ENCODE peak calls at places on chromosome 19, in six cellular contexts. H is left lung, L is tibial nerve, K is choroid plexus epithelial cell, P is epithelial cell of proximal tubule, G is OCI-LY7. Z is an unnamed sample.

GRCh38 chr19:11324079-11324661 is 15.3 kb downstream of the RAB3D start:
- DNase-seq in P (peak), G (peak), L (peak), K (peak), H (peak), Z (no peak)

GRCh38 chr19:31232220-31232619 is 117.0 kb downstream of the TSHZ3 start:
- DNase-seq in H (no peak), K (peak), L (no peak), P (no peak), G (no peak), Z (no peak)

GRCh38 chr19:50427997-50428425 is 4.7 kb upstream of the MYBPC2 start:
- DNase-seq in L (peak), G (peak), K (peak), H (peak), P (no peak), Z (peak)

GRCh38 chr19:49985926-49986325 is 25.0 kb upstream of the SIGLEC11 start:
- DNase-seq in L (no peak), K (no peak), H (no peak), G (no peak), P (no peak), Z (no peak)

GRCh38 chr19:27694361-27695055 is 1518.4 kb downstream of the UQCRFS1 start:
- DNase-seq in P (no peak), G (no peak), K (no peak), L (no peak), H (no peak), Z (no peak)

GRCh38 chr19:12767150-12767549 is 8.2 kb downstream of the HOOK2 start:
- DNase-seq in K (no peak), P (no peak), L (no peak), G (no peak), H (no peak), Z (no peak)

GRCh38 chr19:33080761-33081681 is at the start of gene GPATCH1:
- DNase-seq in L (peak), H (peak), G (peak), K (peak), P (no peak), Z (peak)

GRCh38 chr19:6739884-6740588 is 556 bp downstream of the TRIP10 start:
- DNase-seq in H (no peak), P (no peak), K (no peak), L (no peak), G (peak), Z (peak)

GRCh38 chr19:9109959-9110358 is 2.7 kb upstream of the OR7G2 start:
- DNase-seq in H (no peak), K (no peak), P (no peak), L (no peak), G (no peak), Z (no peak)

GRCh38 chr19:53977991-53978731 is 13.3 kb upstream of the CACNG6 start:
- DNase-seq in K (peak), G (no peak), L (peak), P (no peak), H (peak), Z (peak)

GRCh38 chr19:50313812-50314536 is 15.2 kb downstream of the KCNC3 start:
- DNase-seq in K (no peak), P (no peak), G (no peak), L (no peak), H (no peak), Z (peak)

GRCh38 chr19:48874309-48875135 is 2.3 kb downstream of the PPP1R15A start:
- DNase-seq in K (peak), G (no peak), P (no peak), L (peak), H (peak), Z (no peak)

GRCh38 chr19:31296741-31297390 is 52.4 kb downstream of the TSHZ3 start:
- DNase-seq in H (peak), L (no peak), G (no peak), K (no peak), P (no peak), Z (no peak)

GRCh38 chr19:16587031-16588023 is 15.1 kb upstream of the SLC35E1 start:
- DNase-seq in P (no peak), G (peak), K (peak), L (peak), H (peak), Z (peak)

GRCh38 chr19:6654347-6655310 is 15.3 kb downstream of the TNFSF14 start:
- DNase-seq in P (no peak), K (no peak), L (no peak), G (peak), H (no peak), Z (no peak)

GRCh38 chr19:5778402-5778801 is 6.1 kb downstream of the PRR22 start:
- DNase-seq in P (no peak), L (no peak), K (no peak), H (no peak), G (no peak), Z (no peak)

GRCh38 chr19:12244370-12244769 is 50.3 kb downstream of the ZNF44 start:
- DNase-seq in H (no peak), L (no peak), K (no peak), G (peak), P (no peak), Z (no peak)

GRCh38 chr19:5254543-5254942 is 86.1 kb downstream of the PTPRS start:
- DNase-seq in P (no peak), G (no peak), H (no peak), L (no peak), K (no peak), Z (no peak)

GRCh38 chr19:8085606-8086464 is 33.3 kb downstream of the CCL25 start:
- DNase-seq in H (no peak), G (no peak), L (no peak), P (no peak), K (no peak), Z (peak)

GRCh38 chr19:53785196-53785889 is 38.8 kb downstream of the NLRP12 start:
- DNase-seq in P (no peak), G (no peak), L (no peak), H (no peak), K (no peak), Z (no peak)

GRCh38 chr19:7391218-7391670 is 42.5 kb downstream of the ARHGEF18 start:
- DNase-seq in G (no peak), P (no peak), K (peak), H (no peak), L (no peak), Z (no peak)

GRCh38 chr19:50065938-50066337 is 40.1 kb downstream of the ZNF473 start:
- DNase-seq in G (no peak), K (no peak), H (no peak), P (no peak), L (no peak), Z (no peak)

GRCh38 chr19:45507864-45508680 is 793 bp downstream of the VASP start:
- DNase-seq in K (no peak), G (peak), H (no peak), L (no peak), P (no peak), Z (peak)

GRCh38 chr19:4581381-4582111 is 22.1 kb upstream of the SEMA6B start:
- DNase-seq in L (no peak), K (no peak), H (no peak), G (peak), P (no peak), Z (peak)

GRCh38 chr19:48999481-49000325 is 6.0 kb downstream of the RUVBL2 start:
- DNase-seq in K (peak), P (no peak), H (peak), L (no peak), G (peak), Z (peak)

GRCh38 chr19:50392759-50393158 is 8.6 kb downstream of the POLD1 start:
- DNase-seq in K (no peak), P (no peak), L (no peak), H (no peak), G (no peak), Z (no peak)

GRCh38 chr19:56301886-56302620 is 12.6 kb downstream of the ZSCAN5A start:
- DNase-seq in G (no peak), L (no peak), P (no peak), K (no peak), H (no peak), Z (no peak)

GRCh38 chr19:6828306-6828697 is 55.8 kb downstream of the VAV1 start:
- DNase-seq in L (no peak), K (no peak), P (peak), H (peak), G (no peak), Z (no peak)

GRCh38 chr19:43983912-43984686 is at the start of gene ZNF155:
- DNase-seq in H (peak), K (peak), P (peak), L (peak), G (no peak), Z (peak)

GRCh38 chr19:6828698-6829633 is 56.5 kb downstream of the VAV1 start:
- DNase-seq in P (no peak), L (no peak), H (no peak), G (peak), K (no peak), Z (no peak)

GRCh38 chr19:44552324-44552723 is 22.8 kb upstream of the CEACAM20 start:
- DNase-seq in L (no peak), P (no peak), H (no peak), K (peak), G (peak), Z (peak)

GRCh38 chr19:5926641-5927438 is 12.8 kb downstream of the CAPS start:
- DNase-seq in G (no peak), L (peak), P (no peak), H (no peak), K (peak), Z (peak)

GRCh38 chr19:48403606-48404005 is 10.1 kb downstream of the GRIN2D start:
- DNase-seq in P (no peak), K (peak), H (no peak), L (no peak), G (peak), Z (no peak)

GRCh38 chr19:16509141-16510061 is 13.2 kb downstream of the C19orf44 start:
- DNase-seq in H (no peak), K (no peak), P (no peak), G (no peak), L (peak), Z (no peak)

GRCh38 chr19:17920527-17920926 is 12.3 kb upstream of the CCDC124 start:
- DNase-seq in P (no peak), G (no peak), H (no peak), L (no peak), K (no peak), Z (no peak)
- TF ChIP-seq CTCF in P (no peak), G (no peak), H (no peak), L (no peak), K (no peak), Z (no peak)

DNA sequence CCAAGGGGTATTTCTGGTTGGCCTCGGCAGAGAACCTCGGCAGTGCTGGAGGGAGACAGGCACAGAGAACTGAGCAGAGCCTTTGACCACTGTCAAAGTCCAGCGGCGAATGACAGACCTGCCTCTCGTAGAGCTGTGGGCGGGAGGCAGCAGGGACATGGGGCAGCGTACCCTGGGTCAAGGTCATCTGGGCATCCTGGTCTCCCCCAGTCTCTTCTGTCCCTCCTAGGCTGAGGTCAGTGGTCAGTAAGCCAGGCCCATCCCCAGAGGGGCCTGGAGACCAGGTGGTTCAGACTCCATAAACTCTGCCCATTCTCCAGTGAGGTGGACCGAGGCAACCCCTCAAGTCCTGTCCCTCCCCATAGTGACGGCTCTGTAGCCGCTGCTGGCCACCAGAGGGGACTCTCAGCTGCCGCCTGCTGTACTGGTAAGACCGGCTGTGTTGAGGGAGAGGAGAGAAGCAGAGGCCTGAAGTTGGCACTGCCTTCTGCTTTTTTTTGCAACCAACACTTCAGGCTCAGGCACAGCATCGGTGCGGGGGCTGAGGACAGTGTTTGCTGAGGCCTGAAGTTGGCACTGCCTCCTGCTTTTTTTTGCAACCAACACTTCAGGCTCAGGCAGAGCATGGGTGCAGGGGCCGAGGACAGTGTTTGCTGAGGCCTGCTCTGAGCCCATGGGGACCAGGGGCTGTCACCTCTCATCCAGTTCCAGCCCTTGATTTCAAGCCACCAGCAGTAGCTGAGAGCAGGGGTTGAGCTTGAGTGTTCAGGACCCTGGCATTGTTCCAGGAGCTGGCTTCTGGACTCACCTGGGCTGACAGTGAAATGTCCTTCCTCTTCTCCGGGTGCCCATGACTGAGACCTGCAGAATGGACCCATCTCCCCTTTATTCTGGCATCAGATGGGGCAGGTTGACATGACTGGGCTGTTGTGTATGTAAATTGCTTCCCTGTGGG is at the start of gene PGLYRP2:
- DNase-seq in L (no peak), G (no peak), K (no peak), H (peak), P (no peak), Z (no peak)
- TF ChIP-seq CTCF in L (no peak), G (no peak), K (no peak), H (no peak), P (peak), Z (no peak)

GRCh38 chr19:38915329-38916321 is 3.6 kb upstream of the CCER2 start:
- DNase-seq in K (no peak), P (no peak), H (no peak), L (no peak), G (no peak), Z (no peak)

GRCh38 chr19:38917516-38917915 is 5.5 kb upstream of the CCER2 start:
- DNase-seq in L (no peak), P (no peak), H (no peak), G (no peak), K (no peak), Z (no peak)

GRCh38 chr19:38918526-38918925 is 6.5 kb upstream of the CCER2 start:
- DNase-seq in P (no peak), G (no peak), K (no peak), H (no peak), L (no peak), Z (no peak)

GRCh38 chr19:38919837-38920528 is 8.0 kb upstream of the CCER2 start:
- DNase-seq in G (no peak), P (no peak), L (no peak), K (no peak), H (no peak), Z (no peak)

GRCh38 chr19:38917921-38918491 is 6.0 kb upstream of the CCER2 start:
- DNase-seq in H (no peak), G (no peak), L (no peak), P (no peak), K (no peak), Z (no peak)
- TF ChIP-seq CTCF in H (no peak), G (peak), L (no peak), P (peak), K (peak), Z (no peak)

GRCh38 chr19:18832331-18833140 is 777 bp downstream of the UPF1 start:
- DNase-seq in H (no peak), P (no peak), G (peak), L (no peak), K (no peak), Z (peak)
- TF ChIP-seq CTCF in H (no peak), P (peak), G (peak), L (no peak), K (peak), Z (no peak)

GRCh38 chr19:3520166-3521103 is 14.3 kb downstream of the FZR1 start:
- DNase-seq in G (no peak), L (no peak), K (no peak), H (no peak), P (no peak), Z (no peak)
- TF ChIP-seq CTCF in G (no peak), L (no peak), K (no peak), H (no peak), P (no peak), Z (no peak)

GRCh38 chr19:34253711-34254551 is 423 bp upstream of the GARRE1 start:
- DNase-seq in L (peak), K (peak), G (peak), P (no peak), H (peak), Z (peak)
- TF ChIP-seq CTCF in L (peak), K (no peak), G (no peak), P (no peak), H (no peak), Z (no peak)

DNA sequence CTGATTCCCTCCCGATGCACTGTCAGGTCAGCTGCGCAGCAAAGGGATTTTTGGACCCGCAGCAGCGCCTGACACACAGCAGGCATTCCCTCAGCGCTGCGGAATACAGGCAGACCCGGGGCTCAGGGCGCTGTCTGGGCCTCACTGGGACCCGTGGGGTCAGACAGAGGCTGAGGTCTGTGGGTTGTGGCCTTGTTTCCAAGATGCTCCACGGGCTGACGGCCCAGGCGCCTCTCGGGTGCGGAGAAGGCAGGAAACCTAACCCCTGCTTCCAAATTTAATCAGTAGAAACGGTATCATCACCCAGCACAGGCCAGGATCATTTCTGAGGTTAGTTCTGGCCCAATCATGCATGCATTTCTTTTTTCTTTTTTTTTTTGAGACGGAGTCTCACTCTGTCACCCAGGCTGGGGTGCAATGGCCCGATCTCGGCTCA is 686 bp upstream of the RNF126 start:
- DNase-seq in G (no peak), K (no peak), H (no peak), L (no peak), P (no peak), Z (no peak)
- TF ChIP-seq CTCF in G (no peak), K (no peak), H (no peak), L (no peak), P (no peak), Z (no peak)

GRCh38 chr19:14023404-14024235 is 4.3 kb upstream of the RLN3 start:
- DNase-seq in H (no peak), G (no peak), P (no peak), K (peak), L (no peak), Z (peak)
- TF ChIP-seq CTCF in H (peak), G (peak), P (peak), K (peak), L (no peak), Z (peak)

DNA sequence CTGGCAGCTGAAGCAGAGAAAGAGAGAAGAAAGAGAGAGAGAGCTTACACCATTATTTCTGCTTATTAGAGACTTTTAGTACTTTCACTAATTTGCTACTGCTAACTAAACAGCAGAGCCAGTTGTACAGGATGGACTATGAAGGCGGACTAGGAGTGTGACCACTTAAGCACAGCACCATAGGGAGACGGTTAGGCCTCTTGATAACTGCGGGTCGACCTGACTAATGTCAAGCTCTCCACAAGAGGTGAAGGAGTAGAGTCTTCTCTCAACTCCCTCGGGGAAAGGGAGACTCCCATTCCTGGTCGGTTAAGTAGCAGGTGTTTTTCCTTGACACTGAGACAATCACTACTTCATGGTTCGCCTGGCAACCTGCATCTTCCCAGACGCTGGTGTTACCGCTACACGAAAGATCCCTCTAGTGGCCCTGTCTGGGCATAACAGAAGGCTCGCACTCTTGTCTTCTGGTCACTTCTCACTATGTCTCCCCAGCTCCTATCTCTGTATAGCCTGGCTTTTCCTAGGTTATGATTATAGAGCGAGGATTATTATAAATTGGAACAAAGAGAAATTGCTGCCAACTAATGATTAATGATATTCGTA is 5.3 kb upstream of the PSG7 start:
- DNase-seq in G (peak), K (peak), P (no peak), H (no peak), L (no peak), Z (no peak)
- TF ChIP-seq CTCF in G (peak), K (peak), P (peak), H (no peak), L (no peak), Z (no peak)

GRCh38 chr19:46783670-46784069 is 4.7 kb downstream of the SLC1A5 start:
- DNase-seq in H (no peak), K (no peak), P (no peak), G (no peak), L (no peak), Z (no peak)

GRCh38 chr19:46785054-46785979 is 3.1 kb downstream of the SLC1A5 start:
- DNase-seq in L (no peak), G (peak), H (no peak), K (peak), P (no peak), Z (no peak)

GRCh38 chr19:46785980-46786235 is 2.5 kb downstream of the SLC1A5 start:
- DNase-seq in P (no peak), L (no peak), H (no peak), K (no peak), G (no peak), Z (no peak)

GRCh38 chr19:46782355-46783019 is 5.9 kb downstream of the SLC1A5 start:
- DNase-seq in P (no peak), L (no peak), G (no peak), H (no peak), K (no peak), Z (no peak)

DNA sequence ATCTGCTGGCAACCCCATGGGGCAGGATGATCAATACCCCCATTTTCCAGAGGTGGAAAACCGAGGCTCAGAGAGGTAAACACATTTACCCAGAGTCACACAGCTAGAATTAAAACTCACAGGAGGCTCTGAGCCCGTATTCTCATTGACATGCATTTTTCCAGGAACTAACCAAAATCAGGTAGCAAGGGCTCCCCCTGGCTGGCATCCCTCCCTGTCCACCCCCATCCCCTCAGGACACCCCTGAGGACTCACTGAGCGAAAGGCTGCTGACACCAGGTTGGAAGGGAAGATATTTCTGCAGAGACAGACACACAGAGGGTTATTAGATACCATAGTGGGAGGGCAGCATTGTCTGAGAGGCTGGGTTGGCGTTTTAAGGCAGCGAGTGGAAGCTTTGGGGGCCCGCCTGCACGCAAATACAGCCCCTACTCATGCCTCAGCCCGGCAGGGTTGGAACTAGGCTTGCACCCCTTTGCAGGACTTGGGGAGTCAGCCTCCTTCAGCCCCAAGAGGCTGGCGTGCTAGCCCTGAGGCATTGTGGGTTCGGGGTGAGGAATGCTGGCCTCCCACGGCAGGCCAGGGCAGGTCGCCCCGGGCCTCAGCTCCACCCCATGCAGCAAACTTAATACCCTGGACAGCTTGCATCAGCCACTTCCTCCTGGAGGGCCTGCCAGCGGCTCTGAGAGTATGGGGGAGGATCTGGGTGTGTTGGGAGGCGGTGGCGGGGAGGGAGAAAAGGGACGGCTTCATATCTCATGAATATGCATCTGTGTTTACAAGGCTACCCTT is 3.9 kb downstream of the SLC1A5 start:
- DNase-seq in P (no peak), G (peak), K (peak), L (peak), H (peak), Z (peak)
- TF ChIP-seq CTCF in P (peak), G (peak), K (peak), L (peak), H (no peak), Z (peak)

Z was measured in nephron progenitor cell.